ENCODE peak calls at places on chromosomes 5 and 9, in ten cellular contexts. V, G, W, X, C, K, A, M, H and D are unnamed samples.

GRCh38 chr5:148406406-148406805 is 22.6 kb downstream of the FBXO38 start:
- DNase-seq in V (no peak), G (no peak), W (no peak), X (no peak), C (no peak), K (no peak), A (no peak), M (no peak), H (no peak), D (no peak)

GRCh38 chr5:126445502-126446174 is 22.4 kb downstream of the GRAMD2B start:
- DNase-seq in V (no peak), G (no peak), W (no peak), X (peak; percentile 53), C (no peak), K (peak; percentile 46), A (no peak), M (no peak), H (peak; percentile 47), D (no peak)

GRCh38 chr9:34254141-34254913 is 74.7 kb downstream of the KIF24 start:
- DNase-seq in V (peak; percentile 64), G (no peak), W (peak; percentile 43), X (peak; percentile 87), C (no peak), K (peak; percentile 79), A (peak; percentile 80), M (peak; percentile 61), H (peak; percentile 97), D (no peak)

GRCh38 chr9:71793386-71794105 is 25.2 kb upstream of the CEMIP2 start:
- DNase-seq in V (no peak), G (no peak), W (no peak), X (peak; percentile 76), C (no peak), K (peak; percentile 50), A (no peak), M (peak; percentile 41), H (peak; percentile 26), D (no peak)

GRCh38 chr5:68683632-68684035 is 410.2 kb upstream of the SLC30A5 start:
- DNase-seq in V (peak; percentile 42), G (no peak), W (no peak), X (peak; percentile 86), C (no peak), K (peak; percentile 95), A (peak; percentile 75), M (peak; percentile 96), H (peak; percentile 96), D (no peak)

GRCh38 chr9:114012126-114012525 is 66.0 kb downstream of the AMBP start:
- DNase-seq in V (no peak), G (no peak), W (no peak), X (no peak), C (no peak), K (no peak), A (no peak), M (no peak), H (no peak), D (no peak)

GRCh38 chr5:75885849-75886596 is 168.8 kb upstream of the POC5 start:
- DNase-seq in V (no peak), G (no peak), W (no peak), X (no peak), C (no peak), K (no peak), A (no peak), M (no peak), H (no peak), D (no peak)

GRCh38 chr5:54514841-54515432 is 2.6 kb upstream of the SNX18 start:
- DNase-seq in V (no peak), G (no peak), W (no peak), X (no peak), C (no peak), K (peak; percentile 81), A (peak; percentile 60), M (peak; percentile 52), H (peak; percentile 88), D (no peak)

GRCh38 chr5:646396-647201 is 34.5 kb downstream of the CEP72 start:
- DNase-seq in V (no peak), G (no peak), W (peak; percentile 87), X (no peak), C (no peak), K (no peak), A (peak; percentile 52), M (no peak), H (no peak), D (no peak)

GRCh38 chr9:5799314-5799713 is 33.6 kb downstream of the ERMP1 start:
- DNase-seq in V (peak; percentile 4), G (no peak), W (no peak), X (peak; percentile 75), C (no peak), K (peak; percentile 59), A (no peak), M (peak; percentile 65), H (peak; percentile 67), D (peak; percentile 14)

GRCh38 chr5:76290321-76290757 is 112.7 kb upstream of the IQGAP2 start:
- DNase-seq in V (no peak), G (no peak), W (no peak), X (peak; percentile 61), C (no peak), K (no peak), A (no peak), M (no peak), H (no peak), D (no peak)

GRCh38 chr5:144177548-144177947 is 6.9 kb downstream of the KCTD16 start:
- DNase-seq in V (no peak), G (no peak), W (no peak), X (no peak), C (no peak), K (peak; percentile 49), A (no peak), M (no peak), H (peak; percentile 45), D (no peak)

GRCh38 chr5:137376127-137376526 is 123.0 kb downstream of the SPOCK1 start:
- DNase-seq in V (no peak), G (no peak), W (no peak), X (no peak), C (no peak), K (no peak), A (no peak), M (no peak), H (no peak), D (no peak)

GRCh38 chr9:114084282-114085073 is 6.4 kb upstream of the AMBP start:
- DNase-seq in V (no peak), G (no peak), W (no peak), X (no peak), C (no peak), K (no peak), A (peak; percentile 46), M (no peak), H (peak; percentile 15), D (no peak)

GRCh38 chr9:134709512-134710270 is 68.1 kb downstream of the COL5A1 start:
- DNase-seq in V (no peak), G (no peak), W (no peak), X (no peak), C (no peak), K (peak; percentile 33), A (peak; percentile 80), M (peak; percentile 79), H (peak; percentile 87), D (no peak)

GRCh38 chr5:54184797-54185196 is 125.6 kb downstream of the ARL15 start:
- DNase-seq in V (no peak), G (no peak), W (no peak), X (no peak), C (no peak), K (no peak), A (no peak), M (no peak), H (no peak), D (no peak)

GRCh38 chr5:167950126-167950721 is 341.2 kb upstream of the WWC1 start:
- DNase-seq in V (no peak), G (no peak), W (no peak), X (no peak), C (no peak), K (peak; percentile 67), A (no peak), M (peak; percentile 58), H (peak; percentile 89), D (no peak)

GRCh38 chr9:23926378-23926777 is 100.3 kb upstream of the ELAVL2 start:
- DNase-seq in V (no peak), G (no peak), W (no peak), X (no peak), C (no peak), K (no peak), A (no peak), M (no peak), H (no peak), D (no peak)

GRCh38 chr5:67283275-67283987 is 86.8 kb upstream of the CD180 start:
- DNase-seq in V (no peak), G (no peak), W (peak; percentile 35), X (no peak), C (no peak), K (no peak), A (no peak), M (no peak), H (no peak), D (no peak)

GRCh38 chr9:123174887-123175518 is 93.4 kb downstream of the STRBP start:
- DNase-seq in V (no peak), G (no peak), W (no peak), X (no peak), C (no peak), K (no peak), A (no peak), M (no peak), H (no peak), D (no peak)

GRCh38 chr9:38311382-38312270 is 80.9 kb upstream of the ALDH1B1 start:
- DNase-seq in V (no peak), G (no peak), W (peak; percentile 23), X (no peak), C (no peak), K (no peak), A (peak; percentile 73), M (no peak), H (no peak), D (no peak)
- H3K27me3 ChIP-seq in V (peaks cover 2% of the 10 kb centered on the region), G (no peaks in the 10 kb centered on the region), W (no peaks in the 10 kb centered on the region), X (no peaks in the 10 kb centered on the region), C (no peaks in the 10 kb centered on the region), K (peaks cover 48% of the 10 kb centered on the region), A (no peaks in the 10 kb centered on the region), M (no peaks in the 10 kb centered on the region), H (peaks cover 74% of the 10 kb centered on the region), D (peaks cover 2% of the 10 kb centered on the region)

GRCh38 chr9:136057236-136058151 is 37.6 kb downstream of the NACC2 start:
- DNase-seq in V (no peak), G (no peak), W (no peak), X (no peak), C (no peak), K (no peak), A (no peak), M (no peak), H (no peak), D (peak; percentile 46)
- H3K4me1 ChIP-seq in V (peaks cover 70% of the 10 kb centered on the region), G (peaks cover 20% of the 10 kb centered on the region), W (peaks cover 6% of the 10 kb centered on the region), X (peaks cover 17% of the 10 kb centered on the region), C (peaks cover 47% of the 10 kb centered on the region), K (peaks cover 32% of the 10 kb centered on the region), A (peaks cover 14% of the 10 kb centered on the region), M (peaks cover 54% of the 10 kb centered on the region), H (peaks cover 12% of the 10 kb centered on the region), D (peaks cover 34% of the 10 kb centered on the region)

GRCh38 chr9:129166962-129167557 is 11.0 kb downstream of the IER5L start:
- DNase-seq in V (no peak), G (no peak), W (peak; percentile 79), X (peak; percentile 86), C (peak; percentile 37), K (peak; percentile 80), A (peak; percentile 89), M (peak; percentile 90), H (peak; percentile 92), D (peak; percentile 52)
- H3K4me3 ChIP-seq in V (peak overlapping the region; percentile 26), G (peak overlapping the region; percentile 13), W (no peak overlapping the region), X (peak overlapping the region; percentile 51), C (peak overlapping the region; percentile 46), K (peak overlapping the region; percentile 20), A (peak overlapping the region; percentile 17), M (peak overlapping the region; percentile 60), H (peak overlapping the region; percentile 33), D (no peak overlapping the region)

GRCh38 chr9:95047452-95048224 is 269.9 kb downstream of the FANCC start:
- DNase-seq in V (no peak), G (no peak), W (no peak), X (no peak), C (no peak), K (no peak), A (no peak), M (no peak), H (no peak), D (no peak)
- H3K27me3 ChIP-seq in V (no peaks in the 10 kb centered on the region), G (peaks cover 13% of the 10 kb centered on the region), W (no peaks in the 10 kb centered on the region), X (no peaks in the 10 kb centered on the region), C (no peaks in the 10 kb centered on the region), K (no peaks in the 10 kb centered on the region), A (no peaks in the 10 kb centered on the region), M (no peaks in the 10 kb centered on the region), H (no peaks in the 10 kb centered on the region), D (no peaks in the 10 kb centered on the region)